ENCODE peak calls at places on chromosomes 13 and 19, in seven cellular contexts. V, W, P, Y, C, T and N are unnamed samples.

GRCh38 chr19:51365211-51366049 is 758 bp downstream of the ETFB start:
- DNase-seq in Y (no peak), C (no peak), V (peak), P (no peak), W (peak), T (no peak), N (no peak)

GRCh38 chr13:25731511-25731910 is 320.3 kb downstream of the SHISA2 start:
- DNase-seq in C (no peak), P (no peak), T (no peak), Y (no peak), V (no peak), W (no peak), N (no peak)

GRCh38 chr13:109160887-109161669 is 531.7 kb downstream of the MYO16 start:
- DNase-seq in V (no peak), C (no peak), P (no peak), W (no peak), T (no peak), Y (no peak), N (no peak)

GRCh38 chr19:47499863-47500830 is 14.7 kb downstream of the NAPA start:
- DNase-seq in C (no peak), W (no peak), T (no peak), V (no peak), Y (no peak), P (no peak), N (no peak)

GRCh38 chr13:51025245-51025872 is 85.7 kb downstream of the C13orf42 start:
- DNase-seq in V (no peak), C (peak), P (no peak), T (no peak), W (no peak), Y (no peak), N (no peak)

GRCh38 chr19:39138221-39139211 is 12.9 kb downstream of the PAK4 start:
- DNase-seq in Y (no peak), W (no peak), P (peak), V (no peak), C (no peak), T (no peak), N (no peak)

GRCh38 chr13:97119899-97120745 is 102.0 kb upstream of the MBNL2 start:
- DNase-seq in T (no peak), W (no peak), Y (no peak), C (no peak), V (no peak), P (no peak), N (no peak)

GRCh38 chr13:79709526-79709925 is 228.6 kb downstream of the NDFIP2 start:
- DNase-seq in V (no peak), P (no peak), T (no peak), Y (no peak), W (no peak), C (no peak), N (no peak)

GRCh38 chr13:33845572-33846305 is 27.8 kb downstream of the RFC3 start:
- DNase-seq in P (no peak), W (peak), V (no peak), Y (no peak), C (no peak), T (no peak), N (no peak)

GRCh38 chr13:33034061-33034460 is 17.8 kb downstream of the KL start:
- DNase-seq in P (no peak), Y (no peak), T (no peak), V (no peak), W (no peak), C (no peak), N (no peak)

GRCh38 chr19:11598103-11598483 is 810 bp downstream of the ZNF627 start:
- DNase-seq in V (no peak), W (no peak), T (no peak), Y (no peak), C (no peak), P (no peak), N (no peak)

GRCh38 chr13:85529216-85529590 is 270.0 kb downstream of the SLITRK6 start:
- DNase-seq in C (no peak), V (no peak), T (no peak), W (no peak), Y (no peak), P (no peak), N (no peak)

GRCh38 chr19:13987101-13987890 is 18.8 kb downstream of the RFX1 start:
- DNase-seq in V (no peak), T (no peak), Y (no peak), P (peak), C (no peak), W (no peak), N (no peak)

GRCh38 chr19:49474545-49474930 is 523 bp downstream of the FLT3LG start:
- DNase-seq in W (no peak), Y (no peak), V (no peak), T (no peak), P (peak), C (no peak), N (no peak)

GRCh38 chr13:28394422-28394821 is 100.5 kb downstream of the FLT1 start:
- DNase-seq in W (no peak), C (no peak), T (no peak), V (no peak), P (no peak), Y (no peak), N (no peak)

GRCh38 chr13:44267966-44268365 is 105.7 kb upstream of the SERP2 start:
- DNase-seq in Y (no peak), C (no peak), W (no peak), T (no peak), P (no peak), V (no peak), N (no peak)

GRCh38 chr13:46639033-46639981 is 86.3 kb downstream of the LRCH1 start:
- DNase-seq in Y (no peak), T (peak), V (no peak), C (no peak), W (peak), P (no peak), N (no peak)

GRCh38 chr13:105598551-105598950 is 936.9 kb downstream of the EFNB2 start:
- DNase-seq in W (no peak), P (no peak), V (no peak), Y (no peak), C (no peak), T (no peak), N (no peak)
- TF ChIP-seq TAF1 in W (no peak), P (no peak), V (no peak), Y (no peak), C (no peak), T (no peak), N (no peak)

DNA sequence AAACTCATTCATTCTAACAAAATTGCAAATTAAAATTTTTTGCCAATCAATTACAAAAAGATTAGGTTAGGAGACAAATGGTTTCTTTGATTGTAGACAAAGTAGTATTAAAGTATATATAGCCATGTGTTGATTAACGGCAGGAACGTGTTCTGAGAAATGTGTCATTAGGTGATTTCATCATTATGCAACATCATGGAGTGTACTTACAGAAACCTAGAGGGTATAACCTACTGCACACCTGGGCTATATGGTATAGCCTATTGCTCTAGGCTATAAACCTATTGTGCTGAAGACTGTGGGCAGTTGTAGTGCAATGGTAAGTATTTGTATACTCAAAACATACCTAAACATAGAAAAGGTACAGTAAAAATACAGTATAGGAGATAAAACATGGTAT is 906.8 kb upstream of the SPRY2 start:
- DNase-seq in V (no peak), T (no peak), Y (no peak), C (no peak), P (no peak), W (no peak), N (no peak)
- TF ChIP-seq TAF1 in V (no peak), T (no peak), Y (no peak), C (no peak), P (no peak), W (no peak), N (no peak)

DNA sequence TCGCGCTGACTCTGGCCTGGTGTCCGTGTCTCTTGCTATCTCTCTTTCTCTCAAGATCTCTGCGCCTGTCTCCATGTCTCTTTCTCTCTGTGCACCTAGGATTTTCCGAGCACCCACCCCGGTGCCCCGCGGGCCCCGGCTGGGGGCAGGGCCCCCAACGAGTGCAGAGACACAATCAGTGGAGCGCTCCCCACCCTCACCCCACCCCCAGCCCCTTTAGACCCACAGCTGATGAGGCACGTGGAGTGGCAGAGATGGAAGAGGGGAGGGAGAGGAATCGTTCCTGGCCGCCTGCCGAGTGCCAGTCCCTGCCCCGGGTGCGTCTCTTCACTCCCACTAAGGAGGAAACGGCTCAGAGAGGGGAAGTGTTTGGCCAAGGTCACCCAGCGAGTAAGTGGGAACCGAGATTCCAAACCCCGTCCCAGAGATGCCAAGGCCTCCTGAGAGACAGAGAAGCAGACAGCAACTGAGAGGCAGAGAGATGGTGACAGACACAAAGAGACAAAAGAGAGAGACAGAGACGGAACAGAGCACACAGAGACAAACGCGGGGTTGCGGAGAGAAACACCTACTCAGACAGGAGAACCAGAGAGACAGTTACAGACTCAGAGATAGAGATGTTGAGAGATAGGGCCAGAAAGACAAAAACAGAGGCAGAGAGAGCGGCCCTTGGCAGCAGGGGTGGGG is 626 bp upstream of the BCL3 start:
- DNase-seq in Y (no peak), T (no peak), V (no peak), P (peak), W (peak), C (peak), N (no peak)
- TF ChIP-seq TAF1 in Y (no peak), T (no peak), V (no peak), P (no peak), W (no peak), C (no peak), N (no peak)

DNA sequence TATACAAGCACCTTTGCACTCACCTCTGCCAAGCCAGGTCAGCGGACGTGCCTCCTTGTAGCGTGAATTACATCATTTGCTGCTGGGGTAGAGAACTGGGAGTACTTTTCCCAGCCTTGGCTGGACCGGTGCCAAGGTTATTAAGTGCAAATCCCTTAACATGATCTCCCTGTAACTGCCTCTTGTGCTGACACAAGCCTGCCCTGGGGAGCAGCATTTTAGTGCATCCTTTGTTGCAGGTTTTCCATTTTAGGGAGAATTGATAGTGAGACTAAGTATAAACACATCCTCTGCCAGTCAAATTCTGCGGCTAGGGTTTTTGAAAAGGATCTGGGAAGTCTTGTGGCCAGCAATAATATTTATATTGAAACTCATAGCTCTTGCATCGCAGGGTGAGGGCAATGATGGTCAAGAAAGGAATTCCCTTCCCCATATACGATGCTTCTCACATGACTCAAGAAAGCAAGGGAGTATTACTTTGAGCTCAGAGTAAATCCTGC is 32.7 kb upstream of the DCLK1 start:
- DNase-seq in V (no peak), Y (no peak), P (peak), T (no peak), W (no peak), C (no peak), N (no peak)
- TF ChIP-seq TAF1 in V (no peak), Y (no peak), P (no peak), T (no peak), W (no peak), C (no peak), N (no peak)